ENCODE peak calls at places on chromosomes 11 and 22, in eight cellular contexts. A is cardiac fibroblast, L is RWPE1, B is lower leg skin, M is prostate gland, G is psoas muscle, R is pancreas, J is stomach. F is an unnamed sample.
A peak's percentile ranks its signal among the peaks of the same experiment; 100 is the strongest.

GRCh38 chr11:114705280-114706024 is 27.1 kb downstream of the NXPE2 start:
- DNase-seq in A (no peak), L (no peak), B (peak; percentile 84), M (no peak), G (peak; percentile 72), R (no peak), J (no peak), F (no peak)

GRCh38 chr11:10908215-10908990 is 50.5 kb upstream of the ZBED5 start:
- DNase-seq in A (peak; percentile 88), L (no peak), B (no peak), M (no peak), G (no peak), R (no peak), J (no peak), F (peak; percentile 63)

GRCh38 chr11:11468919-11469318 is 115.9 kb upstream of the CSNK2A3 start:
- DNase-seq in A (no peak), L (no peak), B (no peak), M (no peak), G (no peak), R (no peak), J (no peak), F (no peak)

GRCh38 chr22:32206774-32207758 is 2.2 kb upstream of the RFPL2 start:
- DNase-seq in A (peak; percentile 20), L (no peak), B (no peak), M (peak; percentile 60), G (no peak), R (no peak), J (peak; percentile 51), F (peak; percentile 68)

GRCh38 chr11:102453921-102454320 is 1.4 kb upstream of the TMEM123 start:
- DNase-seq in A (no peak), L (no peak), B (no peak), M (no peak), G (no peak), R (no peak), J (no peak), F (no peak)

GRCh38 chr11:94649254-94649653 is 82.1 kb downstream of the PIWIL4 start:
- DNase-seq in A (no peak), L (no peak), B (no peak), M (no peak), G (no peak), R (no peak), J (no peak), F (no peak)

GRCh38 chr11:96426356-96427103 is 36.7 kb downstream of the JRKL start:
- DNase-seq in A (peak; percentile 74), L (peak; percentile 54), B (no peak), M (no peak), G (no peak), R (no peak), J (no peak), F (no peak)

GRCh38 chr11:16605440-16605970 is 132.9 kb upstream of the C11orf58 start:
- DNase-seq in A (peak; percentile 23), L (no peak), B (peak; percentile 87), M (no peak), G (peak; percentile 70), R (peak; percentile 71), J (peak; percentile 25), F (peak; percentile 37)

GRCh38 chr11:129701706-129702105 is 113.9 kb upstream of the TMEM45B start:
- DNase-seq in A (no peak), L (no peak), B (peak; percentile 81), M (no peak), G (no peak), R (no peak), J (no peak), F (no peak)

GRCh38 chr22:46043816-46044717 is 67.1 kb upstream of the WNT7B start:
- DNase-seq in A (peak; percentile 31), L (no peak), B (peak; percentile 94), M (peak; percentile 82), G (peak; percentile 79), R (peak; percentile 82), J (peak; percentile 54), F (no peak)

GRCh38 chr11:118111019-118111743 is 24.4 kb upstream of the SMIM35 start:
- DNase-seq in A (no peak), L (no peak), B (no peak), M (no peak), G (no peak), R (no peak), J (no peak), F (no peak)

GRCh38 chr11:15038963-15039362 is 34.4 kb upstream of the CALCB start:
- DNase-seq in A (peak; percentile 5), L (peak; percentile 18), B (no peak), M (no peak), G (no peak), R (no peak), J (no peak), F (no peak)

GRCh38 chr11:4161305-4161704 is 66.7 kb downstream of the RRM1 start:
- DNase-seq in A (no peak), L (no peak), B (no peak), M (no peak), G (no peak), R (no peak), J (no peak), F (no peak)

GRCh38 chr11:62715150-62716130 is 8.0 kb downstream of the GNG3 start:
- DNase-seq in A (no peak), L (no peak), B (no peak), M (no peak), G (no peak), R (no peak), J (no peak), F (no peak)
- TF ChIP-seq CTCF in A (no peak), L (no peak), B (no peak), M (no peak), G (no peak), R (no peak), J (no peak), F (no peak)

DNA sequence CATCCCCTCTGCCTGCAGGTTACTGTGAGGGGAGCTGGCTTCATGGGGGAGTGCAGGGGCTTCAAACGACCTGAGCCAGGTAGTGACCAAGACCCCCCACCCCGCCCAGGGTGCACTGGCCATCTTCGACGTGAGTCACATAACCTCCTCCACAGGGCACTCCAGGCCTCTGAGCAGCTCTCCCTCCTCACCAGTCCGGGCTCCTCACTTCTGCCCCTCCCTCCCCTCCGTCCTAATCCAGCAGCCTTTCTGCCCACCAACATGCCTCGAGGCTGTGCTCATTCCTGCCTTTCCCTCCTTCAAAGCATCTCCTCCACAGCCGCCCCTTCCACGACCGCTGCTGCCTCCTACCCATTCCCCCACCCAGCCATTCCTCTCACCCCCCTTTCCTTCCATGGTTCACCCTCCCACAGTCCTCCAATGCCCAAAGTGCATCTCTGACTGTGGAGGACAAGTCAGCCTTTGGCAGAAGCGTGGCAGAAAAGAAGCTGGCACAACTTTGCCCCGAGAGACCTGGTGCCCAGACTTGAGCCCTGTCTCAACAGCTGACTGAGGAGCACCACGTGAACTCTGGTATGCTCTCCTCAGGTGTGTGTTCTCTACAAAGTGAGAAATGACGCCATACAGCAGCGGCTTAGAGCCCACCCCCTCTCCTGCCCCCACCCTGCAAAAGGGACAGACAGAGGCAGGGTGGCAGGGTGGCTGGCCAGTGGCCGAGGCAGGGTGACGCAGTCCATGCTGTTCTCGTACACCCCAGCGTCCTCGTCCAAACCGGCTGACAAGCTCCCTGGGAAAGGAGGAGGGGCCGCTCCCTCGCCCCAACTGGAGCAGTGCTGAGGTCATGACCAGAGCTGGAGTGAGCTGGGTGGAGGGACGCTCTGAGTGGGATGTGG is 30.4 kb downstream of the OPCML start:
- DNase-seq in A (no peak), L (no peak), B (peak; percentile 84), M (no peak), G (no peak), R (no peak), J (no peak), F (no peak)
- TF ChIP-seq CTCF in A (no peak), L (no peak), B (no peak), M (no peak), G (no peak), R (no peak), J (no peak), F (no peak)

DNA sequence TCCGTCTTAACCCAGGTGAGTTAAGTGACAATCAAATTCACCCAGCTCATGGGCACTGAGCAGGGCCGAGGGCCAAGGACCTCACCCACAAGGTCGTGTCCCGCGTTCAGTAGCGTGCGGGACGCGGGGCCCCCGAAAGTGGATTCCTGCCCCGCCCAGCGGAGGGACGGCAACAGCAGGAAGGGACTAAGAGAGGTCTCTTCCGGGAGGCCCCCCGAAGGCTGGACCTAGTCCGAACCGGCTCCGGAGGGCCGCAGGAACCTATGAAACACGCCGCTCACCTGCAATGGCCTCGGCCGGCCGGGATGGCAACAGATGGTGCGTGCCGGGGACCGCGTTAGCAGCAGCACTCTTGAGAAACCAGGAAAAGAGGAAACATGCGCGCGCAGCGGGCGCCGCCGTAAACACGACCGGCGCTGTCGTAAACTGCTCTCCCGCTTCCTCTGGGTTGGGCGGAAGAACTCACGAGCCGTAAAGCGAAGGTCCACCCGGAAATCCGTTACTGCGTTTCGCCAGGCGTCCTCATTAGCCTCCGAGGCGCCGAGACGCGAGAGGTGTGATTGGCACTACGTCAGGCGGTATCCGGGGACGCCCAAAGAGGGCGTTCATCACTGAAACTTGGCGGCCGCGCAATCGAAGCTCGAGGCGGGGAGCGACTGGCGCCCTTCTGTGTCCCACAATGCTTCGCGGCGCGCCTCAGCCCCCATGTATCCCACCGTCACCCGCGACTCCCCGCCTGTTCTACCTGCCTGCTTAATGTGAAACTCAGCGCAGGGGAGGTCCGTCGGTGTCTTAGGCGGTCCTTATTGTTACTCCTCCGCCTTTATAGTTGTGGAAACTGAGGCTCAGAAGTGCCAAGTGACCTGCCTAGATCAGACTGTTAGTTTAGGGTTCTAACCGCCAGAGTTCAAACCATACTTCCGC is at the start of gene EIF3D:
- DNase-seq in A (peak; percentile 100), L (peak; percentile 84), B (peak; percentile 100), M (peak; percentile 98), G (peak; percentile 99), R (peak; percentile 98), J (peak; percentile 99), F (peak; percentile 97)
- TF ChIP-seq CTCF in A (no peak), L (no peak), B (no peak), M (no peak), G (no peak), R (no peak), J (no peak), F (no peak)

DNA sequence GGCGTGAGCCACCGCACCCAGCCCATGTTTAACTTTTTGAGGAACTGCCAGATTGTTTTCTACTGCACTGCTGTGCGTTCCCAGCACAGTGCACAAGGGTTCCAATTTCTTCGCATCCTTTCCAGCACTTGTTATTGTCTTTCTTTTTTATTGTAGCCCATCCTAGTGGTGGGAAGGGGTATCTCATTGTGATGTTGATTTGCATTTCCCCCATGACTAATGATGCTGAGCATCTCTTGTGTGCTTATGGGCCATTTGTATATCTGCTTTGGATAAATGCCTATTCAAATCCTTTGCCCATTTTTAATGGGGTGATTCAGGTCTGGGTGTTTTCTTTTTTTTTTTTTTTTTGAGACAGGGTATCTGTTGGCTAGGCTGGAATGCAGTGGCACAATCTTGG is 36.6 kb upstream of the SYT7 start:
- DNase-seq in A (no peak), L (no peak), B (no peak), M (no peak), G (no peak), R (no peak), J (no peak), F (no peak)
- TF ChIP-seq CTCF in A (peak; percentile 4), L (no peak), B (no peak), M (no peak), G (no peak), R (no peak), J (no peak), F (no peak)